ENCODE peak calls at places on chromosomes 6 and 20, in nine cellular contexts. L, U, T, Q, J, R, N, K and E are unnamed samples. For H3K36me3, the result is how much of the 10 kb centered on the place peaks cover.

GRCh38 chr6:37546141-37546871 is 46.6 kb upstream of the CCDC167 start:
- DNase-seq in N (no peak), J (peak), Q (no peak), R (no peak), T (no peak), U (no peak), K (no peak), L (no peak), E (no peak)

GRCh38 chr20:43584448-43585138 is 6.1 kb upstream of the IFT52 start:
- DNase-seq in N (no peak), Q (no peak), R (peak), T (no peak), J (peak), L (no peak), K (no peak), U (peak), E (peak)

GRCh38 chr6:6583836-6584235 is 4.7 kb upstream of the LY86 start:
- DNase-seq in Q (no peak), J (no peak), K (no peak), L (no peak), R (no peak), T (no peak), N (no peak), U (no peak), E (no peak)

GRCh38 chr6:26075063-26075717 is 12.0 kb upstream of the HFE start:
- DNase-seq in Q (no peak), L (no peak), T (no peak), J (peak), K (no peak), U (no peak), N (no peak), R (peak), E (no peak)

GRCh38 chr6:142846459-142846831 is 98.5 kb downstream of the HIVEP2 start:
- DNase-seq in U (peak), R (no peak), Q (peak), T (no peak), N (no peak), K (peak), J (peak), L (no peak), E (peak)

GRCh38 chr6:147268254-147268653 is 64.0 kb downstream of the STXBP5 start:
- DNase-seq in Q (peak), J (no peak), R (no peak), T (peak), N (no peak), U (no peak), K (no peak), L (no peak), E (peak)

GRCh38 chr20:50341050-50341449 is 150.4 kb downstream of the CEBPB start:
- DNase-seq in R (no peak), J (no peak), N (no peak), L (no peak), Q (no peak), U (no peak), T (no peak), K (no peak), E (no peak)

GRCh38 chr6:28542440-28543293 is 17.0 kb downstream of the GPX5 start:
- DNase-seq in K (peak), Q (peak), N (peak), T (peak), L (peak), R (peak), U (peak), J (peak), E (peak)

GRCh38 chr20:64766-65322 is 22.6 kb upstream of the DEFB125 start:
- DNase-seq in T (no peak), R (no peak), U (no peak), J (no peak), N (no peak), Q (no peak), L (no peak), K (no peak), E (no peak)

GRCh38 chr6:64890609-64891008 is 816.4 kb downstream of the EYS start:
- DNase-seq in J (no peak), N (no peak), K (peak), T (peak), R (no peak), Q (no peak), L (no peak), U (no peak), E (peak)

GRCh38 chr6:138588805-138589434 is 89.6 kb upstream of the NHSL1 start:
- DNase-seq in J (peak), T (peak), K (peak), L (peak), R (peak), N (peak), U (peak), Q (peak), E (peak)

GRCh38 chr20:38703526-38703925 is 20.8 kb upstream of the SLC32A1 start:
- DNase-seq in U (no peak), L (no peak), Q (no peak), T (no peak), J (no peak), R (no peak), N (no peak), K (no peak), E (no peak)

GRCh38 chr20:43529457-43530153 is 22.1 kb downstream of the L3MBTL1 start:
- DNase-seq in N (no peak), U (no peak), J (no peak), L (no peak), T (no peak), K (no peak), R (no peak), Q (no peak), E (no peak)

GRCh38 chr6:43838276-43839036 is 68.4 kb downstream of the VEGFA start:
- DNase-seq in N (peak), J (peak), K (peak), L (no peak), R (peak), T (peak), U (peak), Q (peak), E (peak)

GRCh38 chr6:5894357-5894756 is 112.4 kb downstream of the NRN1 start:
- DNase-seq in U (no peak), T (no peak), K (no peak), Q (no peak), L (no peak), N (no peak), R (no peak), J (no peak), E (no peak)

GRCh38 chr6:37134622-37135191 is 35.2 kb upstream of the PIM1 start:
- DNase-seq in K (peak), R (no peak), T (peak), Q (peak), J (peak), U (peak), N (no peak), L (peak), E (peak)

GRCh38 chr6:104928141-104928540 is 28.8 kb upstream of the LIN28B start:
- DNase-seq in U (no peak), J (peak), Q (no peak), K (no peak), R (no peak), L (no peak), N (no peak), T (no peak), E (no peak)

GRCh38 chr20:56817780-56818675 is 188.9 kb downstream of the TFAP2C start:
- DNase-seq in R (no peak), K (no peak), N (no peak), L (no peak), T (no peak), Q (no peak), J (no peak), U (no peak), E (no peak)

GRCh38 chr6:56570434-56571359 is 72.0 kb downstream of the DST start:
- DNase-seq in L (no peak), J (peak), R (peak), T (peak), N (no peak), U (peak), K (peak), Q (no peak), E (peak)

GRCh38 chr6:37036146-37036545 is 30.7 kb downstream of the FGD2 start:
- DNase-seq in U (no peak), R (no peak), Q (no peak), N (no peak), T (no peak), L (no peak), J (no peak), K (no peak), E (no peak)

GRCh38 chr6:78580923-78581322 is 286.4 kb upstream of the IRAK1BP1 start:
- DNase-seq in T (no peak), U (no peak), N (no peak), K (no peak), R (no peak), J (peak), Q (no peak), L (no peak), E (no peak)

GRCh38 chr6:160067564-160067963 is 54.1 kb upstream of the SLC22A1 start:
- DNase-seq in J (no peak), T (no peak), K (no peak), U (no peak), N (no peak), R (no peak), L (no peak), Q (no peak), E (no peak)

GRCh38 chr6:148414836-148415235 is 72.2 kb downstream of the SASH1 start:
- DNase-seq in U (peak), Q (peak), K (peak), T (peak), R (no peak), N (no peak), J (no peak), L (no peak), E (peak)

GRCh38 chr6:138943089-138943625 is 44.9 kb downstream of the REPS1 start:
- DNase-seq in R (no peak), N (no peak), U (no peak), K (no peak), Q (no peak), T (no peak), L (no peak), J (no peak), E (peak)

GRCh38 chr20:6265204-6265904 is 142.5 kb upstream of the FERMT1 start:
- DNase-seq in T (peak), U (peak), L (no peak), N (peak), J (peak), Q (peak), K (peak), R (peak), E (peak)

GRCh38 chr6:115271001-115271400 is 789.7 kb downstream of the FRK start:
- DNase-seq in L (no peak), Q (no peak), J (no peak), T (no peak), R (no peak), K (no peak), N (no peak), U (no peak), E (no peak)

GRCh38 chr6:134826889-134827737 is 122.8 kb downstream of the ALDH8A1 start:
- DNase-seq in N (no peak), J (no peak), T (no peak), Q (peak), L (no peak), K (peak), R (no peak), U (no peak), E (peak)

GRCh38 chr6:160750276-160750689 is 48.2 kb downstream of the PLG start:
- DNase-seq in R (peak), U (no peak), Q (peak), L (no peak), T (no peak), K (peak), J (peak), N (peak), E (no peak)

GRCh38 chr20:9677224-9677623 is 161.7 kb downstream of the PAK5 start:
- DNase-seq in U (no peak), Q (no peak), N (no peak), L (no peak), T (no peak), J (no peak), R (no peak), K (no peak), E (no peak)

GRCh38 chr6:63634630-63635029 is 972 bp upstream of the PHF3 start:
- DNase-seq in K (no peak), J (peak), T (no peak), L (no peak), R (peak), U (peak), N (peak), Q (no peak), E (peak)

GRCh38 chr6:167576798-167577528 is 249.7 kb upstream of the AFDN start:
- DNase-seq in K (no peak), U (no peak), L (peak), T (no peak), R (no peak), Q (no peak), J (no peak), N (no peak), E (no peak)

GRCh38 chr6:56860466-56860865 is 94.4 kb upstream of the BEND6 start:
- DNase-seq in K (peak), N (no peak), L (no peak), R (no peak), Q (peak), J (peak), U (peak), T (peak), E (peak)

GRCh38 chr6:108193120-108193519 is 27.3 kb downstream of the NR2E1 start:
- DNase-seq in Q (no peak), L (no peak), N (no peak), T (no peak), K (no peak), U (no peak), J (no peak), R (no peak), E (no peak)

GRCh38 chr6:111598211-111598610 is 7.5 kb downstream of the TRAF3IP2 start:
- DNase-seq in Q (no peak), J (no peak), N (no peak), T (no peak), R (no peak), K (no peak), U (no peak), L (no peak), E (no peak)
- H3K9ac ChIP-seq in Q (no peak), J (no peak), N (no peak), T (no peak), R (no peak), K (no peak), U (peak), L (peak), E (peak)

DNA sequence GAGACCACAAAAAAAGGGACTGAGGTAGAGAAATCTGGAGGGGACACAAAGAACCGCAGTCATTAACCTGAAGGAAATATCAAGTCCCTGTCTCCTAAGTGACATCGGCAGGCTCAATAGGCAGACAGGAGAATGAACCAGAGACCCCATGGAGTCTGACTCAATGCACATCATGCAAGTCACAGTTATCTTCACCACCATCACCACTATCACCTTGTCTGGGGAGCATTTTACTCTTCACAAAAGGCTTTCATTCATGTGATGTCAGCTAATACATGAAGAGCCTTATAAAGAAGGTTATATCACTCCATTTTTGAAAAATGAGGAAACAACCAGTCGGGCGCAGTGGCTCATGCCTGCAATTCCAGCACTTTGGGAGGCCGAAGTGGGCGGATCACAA is 4.4 kb downstream of the TAP1 start:
- DNase-seq in L (no peak), N (no peak), Q (no peak), R (no peak), J (no peak), K (no peak), T (no peak), U (no peak), E (no peak)
- H3K36me3 ChIP-seq in L (under half), N (under half), Q (under half), R (under half), J (under half), K (under half), T (under half), U (half or more), E (half or more)

GRCh38 chr20:51540585-51540984 is 1.9 kb downstream of the NFATC2 start:
- DNase-seq in Q (no peak), U (no peak), K (no peak), J (no peak), R (no peak), T (no peak), N (no peak), L (no peak), E (no peak)

GRCh38 chr20:51541189-51542032 is 1.1 kb downstream of the NFATC2 start:
- DNase-seq in T (peak), R (peak), Q (no peak), N (peak), U (peak), J (peak), K (no peak), L (peak), E (peak)

GRCh38 chr20:51545515-51545914 is 3.0 kb upstream of the NFATC2 start:
- DNase-seq in K (no peak), R (no peak), Q (no peak), T (no peak), U (no peak), J (no peak), N (no peak), L (no peak), E (no peak)

GRCh38 chr20:51542894-51543788 is 622 bp upstream of the NFATC2 start:
- DNase-seq in K (no peak), U (peak), J (no peak), T (no peak), L (no peak), R (no peak), Q (no peak), N (no peak), E (no peak)

GRCh38 chr20:51542033-51542893 is at the start of gene NFATC2:
- DNase-seq in J (peak), U (no peak), T (peak), K (peak), R (peak), L (peak), N (peak), Q (no peak), E (no peak)
- H3K9ac ChIP-seq in J (no peak), U (no peak), T (peak), K (peak), R (peak), L (peak), N (no peak), Q (no peak), E (no peak)

GRCh38 chr6:157144861-157145260 is 178.5 kb downstream of the TMEM242 start:
- DNase-seq in L (peak), N (no peak), J (no peak), K (no peak), R (no peak), Q (no peak), T (peak), U (no peak), E (no peak)
- H3K36me3 ChIP-seq in L (under half), N (under half), J (under half), K (under half), R (half or more), Q (under half), T (under half), U (under half), E (under half)